ENCODE peak calls at places on chromosomes 5 and 9, in six cellular contexts. One of them, this sample, is unnamed.

GRCh38 chr5:73786043-73786831 is 160.2 kb downstream of the ARHGEF28 start:
- DNase-seq in foreskin fibroblast: no peak
- DNase-seq in brain microvascular endothelial cell: no peak
- DNase-seq in BJ: no peak
- DNase-seq in fibroblast of lung: no peak
- DNase-seq in esophagus squamous epithelium: no peak
- DNase-seq in this sample: no peak

GRCh38 chr9:12923472-12924009 is 148.7 kb downstream of the LURAP1L start:
- DNase-seq in esophagus squamous epithelium: no peak
- DNase-seq in fibroblast of lung: peak; percentile 87
- DNase-seq in BJ: peak; percentile 96
- DNase-seq in foreskin fibroblast: peak; percentile 95
- DNase-seq in brain microvascular endothelial cell: peak; percentile 93
- DNase-seq in this sample: peak; percentile 24

GRCh38 chr5:119458911-119459632 is 6.8 kb downstream of the HSD17B4 start:
- DNase-seq in esophagus squamous epithelium: no peak
- DNase-seq in foreskin fibroblast: no peak
- DNase-seq in BJ: no peak
- DNase-seq in brain microvascular endothelial cell: no peak
- DNase-seq in fibroblast of lung: no peak
- DNase-seq in this sample: no peak

GRCh38 chr5:127757576-127757975 is 54.4 kb downstream of the CCDC192 start:
- DNase-seq in brain microvascular endothelial cell: peak; percentile 72
- DNase-seq in BJ: no peak
- DNase-seq in foreskin fibroblast: peak; percentile 38
- DNase-seq in fibroblast of lung: peak; percentile 66
- DNase-seq in esophagus squamous epithelium: no peak
- DNase-seq in this sample: peak; percentile 39

GRCh38 chr9:132503116-132503515 is 79.3 kb upstream of the BARHL1 start:
- DNase-seq in foreskin fibroblast: no peak
- DNase-seq in BJ: no peak
- DNase-seq in fibroblast of lung: no peak
- DNase-seq in brain microvascular endothelial cell: no peak
- DNase-seq in esophagus squamous epithelium: no peak
- DNase-seq in this sample: no peak

GRCh38 chr5:141051526-141051876 is 327 bp downstream of the PCDHB1 start:
- DNase-seq in BJ: no peak
- DNase-seq in foreskin fibroblast: no peak
- DNase-seq in brain microvascular endothelial cell: no peak
- DNase-seq in fibroblast of lung: no peak
- DNase-seq in esophagus squamous epithelium: no peak
- DNase-seq in this sample: no peak

GRCh38 chr9:13424872-13425271 is 145.4 kb upstream of the MPDZ start:
- DNase-seq in fibroblast of lung: no peak
- DNase-seq in BJ: no peak
- DNase-seq in foreskin fibroblast: no peak
- DNase-seq in brain microvascular endothelial cell: no peak
- DNase-seq in esophagus squamous epithelium: no peak
- DNase-seq in this sample: no peak

GRCh38 chr5:76372320-76373054 is 30.6 kb upstream of the IQGAP2 start:
- DNase-seq in fibroblast of lung: peak; percentile 94
- DNase-seq in BJ: peak; percentile 27
- DNase-seq in esophagus squamous epithelium: no peak
- DNase-seq in foreskin fibroblast: peak; percentile 61
- DNase-seq in brain microvascular endothelial cell: peak; percentile 93
- DNase-seq in this sample: peak; percentile 74

GRCh38 chr5:95895223-95895622 is 66.4 kb downstream of the ELL2 start:
- DNase-seq in foreskin fibroblast: no peak
- DNase-seq in esophagus squamous epithelium: no peak
- DNase-seq in fibroblast of lung: no peak
- DNase-seq in BJ: no peak
- DNase-seq in brain microvascular endothelial cell: no peak
- DNase-seq in this sample: no peak

GRCh38 chr9:117414906-117415583 is at the start of gene ASTN2:
- DNase-seq in brain microvascular endothelial cell: no peak
- DNase-seq in BJ: no peak
- DNase-seq in fibroblast of lung: peak; percentile 4
- DNase-seq in foreskin fibroblast: no peak
- DNase-seq in esophagus squamous epithelium: no peak
- DNase-seq in this sample: no peak

GRCh38 chr9:126384926-126385325 is 58.3 kb downstream of the MVB12B start:
- DNase-seq in brain microvascular endothelial cell: no peak
- DNase-seq in BJ: no peak
- DNase-seq in fibroblast of lung: no peak
- DNase-seq in foreskin fibroblast: no peak
- DNase-seq in esophagus squamous epithelium: no peak
- DNase-seq in this sample: no peak

GRCh38 chr5:137432376-137432775 is 66.8 kb downstream of the SPOCK1 start:
- DNase-seq in BJ: no peak
- DNase-seq in fibroblast of lung: no peak
- DNase-seq in esophagus squamous epithelium: no peak
- DNase-seq in foreskin fibroblast: no peak
- DNase-seq in brain microvascular endothelial cell: no peak
- DNase-seq in this sample: no peak

GRCh38 chr9:128339761-128340690 is at the start of gene SLC27A4:
- DNase-seq in brain microvascular endothelial cell: peak; percentile 45
- DNase-seq in BJ: peak; percentile 19
- DNase-seq in fibroblast of lung: peak; percentile 78
- DNase-seq in esophagus squamous epithelium: no peak
- DNase-seq in foreskin fibroblast: peak; percentile 79
- DNase-seq in this sample: no peak

GRCh38 chr9:90905079-90905478 is 103.5 kb downstream of the SYK start:
- DNase-seq in fibroblast of lung: no peak
- DNase-seq in foreskin fibroblast: no peak
- DNase-seq in brain microvascular endothelial cell: no peak
- DNase-seq in esophagus squamous epithelium: no peak
- DNase-seq in BJ: no peak
- DNase-seq in this sample: no peak

GRCh38 chr5:142540774-142541466 is 145.0 kb downstream of the FGF1 start:
- DNase-seq in brain microvascular endothelial cell: peak; percentile 61
- DNase-seq in fibroblast of lung: peak; percentile 36
- DNase-seq in BJ: peak; percentile 56
- DNase-seq in esophagus squamous epithelium: no peak
- DNase-seq in foreskin fibroblast: peak; percentile 88
- DNase-seq in this sample: peak; percentile 71

GRCh38 chr9:89455356-89455824 is 42.5 kb downstream of the SEMA4D start:
- DNase-seq in foreskin fibroblast: no peak
- DNase-seq in esophagus squamous epithelium: no peak
- DNase-seq in BJ: no peak
- DNase-seq in fibroblast of lung: no peak
- DNase-seq in brain microvascular endothelial cell: no peak
- DNase-seq in this sample: no peak

GRCh38 chr5:88807327-88807726 is 75.7 kb downstream of the MEF2C start:
- DNase-seq in fibroblast of lung: no peak
- DNase-seq in foreskin fibroblast: no peak
- DNase-seq in esophagus squamous epithelium: no peak
- DNase-seq in BJ: no peak
- DNase-seq in brain microvascular endothelial cell: no peak
- DNase-seq in this sample: no peak

GRCh38 chr5:74957029-74957781 is 91.0 kb upstream of the FAM169A start:
- DNase-seq in fibroblast of lung: no peak
- DNase-seq in foreskin fibroblast: no peak
- DNase-seq in BJ: no peak
- DNase-seq in brain microvascular endothelial cell: no peak
- DNase-seq in esophagus squamous epithelium: no peak
- DNase-seq in this sample: no peak

GRCh38 chr9:80892703-80893102 is 796.6 kb downstream of the TLE1 start:
- DNase-seq in fibroblast of lung: peak; percentile 16
- DNase-seq in foreskin fibroblast: no peak
- DNase-seq in esophagus squamous epithelium: no peak
- DNase-seq in BJ: no peak
- DNase-seq in brain microvascular endothelial cell: no peak
- DNase-seq in this sample: no peak

GRCh38 chr5:167792538-167792937 is 498.9 kb upstream of the WWC1 start:
- DNase-seq in BJ: no peak
- DNase-seq in esophagus squamous epithelium: no peak
- DNase-seq in brain microvascular endothelial cell: no peak
- DNase-seq in fibroblast of lung: peak; percentile 41
- DNase-seq in foreskin fibroblast: no peak
- DNase-seq in this sample: no peak

GRCh38 chr5:9515451-9515850 is 30.4 kb downstream of the SEMA5A start:
- DNase-seq in brain microvascular endothelial cell: no peak
- DNase-seq in esophagus squamous epithelium: no peak
- DNase-seq in BJ: no peak
- DNase-seq in foreskin fibroblast: no peak
- DNase-seq in fibroblast of lung: no peak
- DNase-seq in this sample: no peak

GRCh38 chr5:22504411-22504810 is 348.7 kb downstream of the CDH12 start:
- DNase-seq in foreskin fibroblast: no peak
- DNase-seq in esophagus squamous epithelium: no peak
- DNase-seq in fibroblast of lung: no peak
- DNase-seq in brain microvascular endothelial cell: no peak
- DNase-seq in BJ: no peak
- DNase-seq in this sample: no peak

GRCh38 chr5:150422075-150422474 is 9.4 kb upstream of the CD74 start:
- DNase-seq in foreskin fibroblast: no peak
- DNase-seq in esophagus squamous epithelium: no peak
- DNase-seq in fibroblast of lung: no peak
- DNase-seq in brain microvascular endothelial cell: no peak
- DNase-seq in BJ: no peak
- DNase-seq in this sample: no peak

GRCh38 chr5:103744159-103744558 is 181.6 kb upstream of the NUDT12 start:
- DNase-seq in fibroblast of lung: peak; percentile 90
- DNase-seq in BJ: peak; percentile 61
- DNase-seq in brain microvascular endothelial cell: peak; percentile 88
- DNase-seq in foreskin fibroblast: peak; percentile 1
- DNase-seq in esophagus squamous epithelium: no peak
- DNase-seq in this sample: peak; percentile 12

DNA sequence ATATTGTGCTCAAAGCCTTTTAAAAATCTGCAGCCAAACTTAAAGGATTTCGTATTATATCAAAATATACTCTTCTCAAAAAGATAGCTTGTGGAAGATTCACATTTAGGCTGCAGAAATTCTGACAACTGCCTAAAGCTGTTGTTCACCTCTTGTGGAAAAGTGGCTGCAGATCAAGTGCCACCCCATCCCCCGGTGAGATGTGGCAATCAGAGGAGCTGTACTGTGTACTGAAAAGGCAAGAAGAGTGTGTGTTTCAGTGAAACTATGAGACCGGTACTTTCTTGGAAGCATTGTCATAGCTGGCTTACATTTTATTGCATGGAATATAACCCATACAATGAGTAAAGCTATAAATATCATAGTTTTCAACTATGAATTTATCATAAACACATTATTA is 64.3 kb downstream of the CDH18 start:
- DNase-seq in BJ: no peak
- DNase-seq in esophagus squamous epithelium: no peak
- DNase-seq in foreskin fibroblast: no peak
- DNase-seq in brain microvascular endothelial cell: no peak
- DNase-seq in fibroblast of lung: no peak
- DNase-seq in this sample: no peak
- H3K4me3 ChIP-seq in BJ: no peak overlapping the region
- H3K4me3 ChIP-seq in esophagus squamous epithelium: no peak overlapping the region
- H3K4me3 ChIP-seq in foreskin fibroblast: no peak overlapping the region
- H3K4me3 ChIP-seq in brain microvascular endothelial cell: no peak overlapping the region
- H3K4me3 ChIP-seq in fibroblast of lung: no peak overlapping the region
- H3K4me3 ChIP-seq in this sample: no peak overlapping the region

DNA sequence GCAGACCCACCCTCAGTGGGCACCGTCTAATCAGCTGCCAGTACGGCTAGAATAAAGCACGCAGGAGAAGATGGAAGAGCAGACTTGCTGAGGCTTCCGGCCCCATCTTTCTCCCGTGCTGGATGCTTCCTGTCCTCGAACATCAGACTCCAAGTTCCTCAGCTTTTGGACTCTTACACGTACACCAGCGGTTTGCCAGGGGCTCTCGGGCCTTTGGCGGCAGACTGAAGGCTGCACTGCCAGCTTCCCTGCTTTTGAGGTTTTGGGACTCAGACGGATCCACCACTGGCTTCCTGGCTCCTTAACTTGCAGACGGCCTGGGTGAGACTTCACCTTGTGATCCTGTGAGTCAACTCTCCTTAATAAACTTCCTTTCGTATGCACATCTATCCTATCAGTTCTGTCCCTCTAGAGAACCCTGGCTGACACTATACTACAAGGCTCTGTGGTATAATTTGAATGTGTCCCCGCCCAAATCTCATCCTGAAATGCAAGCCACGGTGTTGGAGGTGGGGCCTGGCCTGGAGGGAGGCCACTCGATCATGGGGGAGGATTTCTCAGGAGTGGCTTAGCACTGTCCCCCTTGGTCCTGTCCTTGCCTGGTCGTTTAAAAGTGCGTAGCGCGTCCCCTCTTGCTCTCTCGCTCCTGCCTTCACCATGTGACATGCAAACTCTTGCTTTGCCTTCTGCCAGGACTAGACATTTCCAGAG is 31.1 kb upstream of the NRARP start:
- DNase-seq in foreskin fibroblast: no peak
- DNase-seq in esophagus squamous epithelium: no peak
- DNase-seq in fibroblast of lung: peak; percentile 39
- DNase-seq in brain microvascular endothelial cell: peak; percentile 33
- DNase-seq in BJ: no peak
- DNase-seq in this sample: no peak
- TF ChIP-seq CTCF in foreskin fibroblast: no peak
- TF ChIP-seq CTCF in esophagus squamous epithelium: no peak
- TF ChIP-seq CTCF in fibroblast of lung: no peak
- TF ChIP-seq CTCF in brain microvascular endothelial cell: no peak
- TF ChIP-seq CTCF in BJ: no peak
- TF ChIP-seq CTCF in this sample: no peak

GRCh38 chr5:31193026-31193425 is 460 bp upstream of the CDH6 start:
- DNase-seq in esophagus squamous epithelium: no peak
- DNase-seq in BJ: no peak
- DNase-seq in fibroblast of lung: no peak
- DNase-seq in brain microvascular endothelial cell: no peak
- DNase-seq in foreskin fibroblast: no peak
- DNase-seq in this sample: no peak
- H3K4me3 ChIP-seq in esophagus squamous epithelium: peak overlapping the region; percentile 47
- H3K4me3 ChIP-seq in BJ: no peak overlapping the region
- H3K4me3 ChIP-seq in fibroblast of lung: peak overlapping the region; percentile 60
- H3K4me3 ChIP-seq in brain microvascular endothelial cell: peak overlapping the region; percentile 75
- H3K4me3 ChIP-seq in foreskin fibroblast: peak overlapping the region; percentile 54
- H3K4me3 ChIP-seq in this sample: no peak overlapping the region

DNA sequence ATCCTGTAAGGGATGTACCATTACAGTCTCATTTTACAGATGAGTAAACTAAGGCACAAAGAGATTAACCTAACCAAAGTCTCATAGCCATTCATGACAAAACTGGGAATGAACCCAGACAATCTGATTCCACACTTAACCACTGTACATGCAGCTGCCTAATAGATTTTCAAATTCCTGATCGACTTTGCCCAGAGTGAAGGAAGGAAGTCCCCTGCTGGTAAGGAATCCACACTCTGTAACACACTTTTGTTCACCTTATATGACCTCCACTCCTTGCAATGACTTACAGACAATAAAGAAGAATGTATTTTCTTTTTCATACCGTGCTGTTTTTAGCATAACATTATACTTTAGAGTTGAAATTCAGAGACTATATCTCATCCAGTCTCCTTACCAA is 31.3 kb upstream of the PLPP6 start:
- DNase-seq in foreskin fibroblast: no peak
- DNase-seq in brain microvascular endothelial cell: peak; percentile 7
- DNase-seq in fibroblast of lung: peak; percentile 16
- DNase-seq in BJ: no peak
- DNase-seq in esophagus squamous epithelium: no peak
- DNase-seq in this sample: no peak
- TF ChIP-seq CTCF in foreskin fibroblast: no peak
- TF ChIP-seq CTCF in brain microvascular endothelial cell: no peak
- TF ChIP-seq CTCF in fibroblast of lung: no peak
- TF ChIP-seq CTCF in BJ: no peak
- TF ChIP-seq CTCF in esophagus squamous epithelium: no peak
- TF ChIP-seq CTCF in this sample: no peak

GRCh38 chr9:6243746-6244145 is 28.1 kb downstream of the IL33 start:
- DNase-seq in fibroblast of lung: peak; percentile 70
- DNase-seq in brain microvascular endothelial cell: no peak
- DNase-seq in esophagus squamous epithelium: no peak
- DNase-seq in BJ: no peak
- DNase-seq in foreskin fibroblast: peak; percentile 7
- DNase-seq in this sample: no peak

GRCh38 chr9:6247266-6247665 is 31.7 kb downstream of the IL33 start:
- DNase-seq in foreskin fibroblast: no peak
- DNase-seq in esophagus squamous epithelium: no peak
- DNase-seq in brain microvascular endothelial cell: no peak
- DNase-seq in BJ: no peak
- DNase-seq in fibroblast of lung: peak; percentile 18
- DNase-seq in this sample: no peak
- H3K4me3 ChIP-seq in foreskin fibroblast: no peak overlapping the region
- H3K4me3 ChIP-seq in esophagus squamous epithelium: no peak overlapping the region
- H3K4me3 ChIP-seq in brain microvascular endothelial cell: no peak overlapping the region
- H3K4me3 ChIP-seq in BJ: no peak overlapping the region
- H3K4me3 ChIP-seq in fibroblast of lung: no peak overlapping the region
- H3K4me3 ChIP-seq in this sample: no peak overlapping the region

This sample was measured in HFF-Myc.